ENCODE peak calls at places on chromosome 10, in seven cellular contexts. L is tibial nerve, W is fibroblast of lung, F is trophoblast cell, A is WERI-Rb-1, P is IMR-90, R is aorta. H is an unnamed sample. For H3K9me3 and H3K27me3, the result is how much of the 10 kb centered on the place peaks cover.

GRCh38 chr10:87845624-87846377 is 17.5 kb downstream of the KLLN start:
- DNase-seq in W (peak), F (peak), R (no peak), P (peak), A (no peak), L (no peak), H (no peak)

GRCh38 chr10:74177140-74177677 is 26.2 kb downstream of the ADK start:
- DNase-seq in W (peak), A (peak), P (peak), L (no peak), R (peak), F (peak), H (peak)

GRCh38 chr10:116831790-116832189 is 17.5 kb upstream of the ENO4 start:
- DNase-seq in R (no peak), W (no peak), L (no peak), F (no peak), A (no peak), P (no peak), H (no peak)

GRCh38 chr10:100713859-100714565 is 31.4 kb upstream of the PAX2 start:
- DNase-seq in A (no peak), R (no peak), W (no peak), P (no peak), L (no peak), F (no peak), H (no peak)

GRCh38 chr10:58618158-58618676 is 105.5 kb downstream of the BICC1 start:
- DNase-seq in A (no peak), L (no peak), P (no peak), W (no peak), F (no peak), R (no peak), H (no peak)

GRCh38 chr10:70607936-70608335 is 5.4 kb upstream of the PRF1 start:
- DNase-seq in P (no peak), W (no peak), L (no peak), F (no peak), R (no peak), A (no peak), H (no peak)

GRCh38 chr10:103896225-103896624 is 21.8 kb downstream of the STN1 start:
- DNase-seq in F (no peak), L (no peak), A (no peak), R (no peak), W (peak), P (peak), H (no peak)

GRCh38 chr10:32981760-32982159 is 23.7 kb upstream of the ITGB1 start:
- DNase-seq in W (peak), P (peak), L (no peak), F (peak), A (no peak), R (no peak), H (no peak)

GRCh38 chr10:76024460-76025123 is 593.2 kb downstream of the LRMDA start:
- DNase-seq in W (no peak), P (no peak), A (no peak), L (no peak), F (no peak), R (no peak), H (no peak)

GRCh38 chr10:108393111-108393510 is 1228.6 kb upstream of the SORCS1 start:
- DNase-seq in L (no peak), P (peak), W (peak), A (no peak), F (no peak), R (no peak), H (no peak)

GRCh38 chr10:33363112-33363511 is 28.6 kb upstream of the NRP1 start:
- DNase-seq in W (no peak), F (peak), P (peak), R (no peak), L (no peak), A (no peak), H (no peak)

GRCh38 chr10:125060851-125061556 is 99.4 kb downstream of the CTBP2 start:
- DNase-seq in A (peak), R (peak), L (peak), P (peak), W (peak), F (peak), H (peak)

GRCh38 chr10:34288634-34289033 is 526.5 kb downstream of the PARD3 start:
- DNase-seq in P (peak), A (no peak), L (no peak), W (peak), R (no peak), F (peak), H (no peak)

GRCh38 chr10:4246881-4247358 is 461.9 kb upstream of the KLF6 start:
- DNase-seq in P (peak), L (no peak), W (peak), R (no peak), A (no peak), F (no peak), H (no peak)

GRCh38 chr10:9102026-9102425 is 1047.5 kb downstream of the GATA3 start:
- DNase-seq in W (peak), L (no peak), F (peak), P (no peak), A (no peak), R (no peak), H (no peak)

GRCh38 chr10:5433182-5433581 is 20.8 kb downstream of the NET1 start:
- DNase-seq in A (no peak), L (no peak), F (no peak), W (no peak), R (no peak), P (no peak), H (no peak)

GRCh38 chr10:97099868-97100267 is 85.9 kb downstream of the SLIT1 start:
- DNase-seq in W (no peak), P (no peak), L (no peak), R (no peak), A (no peak), F (no peak), H (no peak)

GRCh38 chr10:97096327-97097153 is 89.2 kb downstream of the SLIT1 start:
- DNase-seq in L (no peak), A (no peak), F (no peak), W (no peak), R (no peak), P (no peak), H (peak)

GRCh38 chr10:97097154-97097490 is 88.6 kb downstream of the SLIT1 start:
- DNase-seq in L (no peak), F (no peak), A (no peak), R (no peak), P (no peak), W (no peak), H (no peak)

GRCh38 chr10:97099089-97099488 is 86.7 kb downstream of the SLIT1 start:
- DNase-seq in R (no peak), F (no peak), W (no peak), P (no peak), L (no peak), A (no peak), H (no peak)

DNA sequence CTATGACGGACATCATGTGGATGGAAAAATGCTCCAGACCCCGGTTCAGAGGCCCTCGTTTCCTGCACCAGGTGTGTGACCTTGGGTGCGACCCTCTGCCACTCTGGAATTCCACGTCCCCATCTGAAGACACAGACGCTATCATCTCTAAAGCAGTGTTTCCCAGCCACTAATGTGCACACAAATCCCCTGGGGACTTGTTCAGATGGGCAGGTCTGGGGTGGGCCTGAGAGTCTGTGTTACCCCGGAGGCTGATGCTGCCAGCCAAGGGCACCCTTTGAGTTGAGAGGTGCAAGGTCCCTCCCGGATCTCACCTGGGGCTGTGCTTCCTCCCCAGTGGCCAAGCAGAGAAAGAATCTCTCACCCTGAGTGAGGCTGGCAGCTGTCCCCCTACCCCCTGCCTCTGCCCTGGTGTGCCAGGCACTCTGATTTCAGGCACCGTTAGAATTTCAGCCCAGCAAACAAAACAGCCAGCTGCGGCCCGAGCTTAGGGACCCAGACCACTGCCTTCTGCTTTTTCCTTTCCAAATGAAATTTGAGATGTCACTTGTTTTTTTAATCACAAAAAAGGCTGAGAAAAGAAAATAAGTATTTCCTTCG is 90.0 kb downstream of the SLIT1 start:
- DNase-seq in L (no peak), A (no peak), F (no peak), W (no peak), R (no peak), P (no peak), H (peak)
- H3K4me3 ChIP-seq in L (no peak), A (no peak), F (no peak), W (no peak), R (no peak), P (no peak), H (no peak)

GRCh38 chr10:37619336-37619735 is 238.1 kb downstream of the ZNF248 start:
- DNase-seq in W (no peak), P (no peak), A (no peak), R (peak), F (no peak), L (no peak), H (no peak)

GRCh38 chr10:37623506-37623905 is 233.9 kb downstream of the ZNF248 start:
- DNase-seq in P (no peak), F (no peak), W (no peak), R (no peak), A (no peak), L (no peak), H (no peak)
- H3K9me3 ChIP-seq in P (under half), F (under half), W (under half), R (under half), A (under half), L (under half), H (under half)

GRCh38 chr10:132640326-132641125 is 102.9 kb downstream of the INPP5A start:
- DNase-seq in F (no peak), L (no peak), P (no peak), W (no peak), A (no peak), R (peak), H (no peak)
- H3K27me3 ChIP-seq in F (under half), L (under half), P (under half), W (under half), A (under half), R (under half), H (under half)

DNA sequence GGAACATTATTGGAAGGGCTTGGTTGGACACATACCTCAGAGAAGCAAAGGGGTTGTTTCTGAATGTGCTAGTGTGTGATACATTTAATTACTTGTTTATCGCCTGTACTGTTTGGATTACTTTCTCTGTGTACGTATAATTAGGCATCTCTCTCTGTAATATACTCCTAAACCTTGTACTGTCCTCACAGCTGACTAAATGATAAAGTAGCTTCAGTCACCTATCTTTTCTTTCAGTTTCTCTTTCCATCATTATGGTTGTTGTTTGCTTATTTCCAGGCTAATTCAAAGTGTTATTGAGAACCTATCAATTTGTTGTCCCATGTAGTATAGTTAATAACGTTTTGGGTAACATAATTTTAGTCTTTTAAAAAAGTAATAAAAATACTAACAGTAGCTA is 34.0 kb downstream of the MXI1 start:
- DNase-seq in F (no peak), A (no peak), P (no peak), L (no peak), R (no peak), W (no peak), H (no peak)
- H3K4me3 ChIP-seq in F (no peak), A (no peak), P (no peak), L (no peak), R (no peak), W (no peak), H (no peak)

GRCh38 chr10:18700555-18700850 is 41.3 kb downstream of the ARL5B start:
- DNase-seq in R (no peak), A (no peak), L (no peak), W (no peak), P (no peak), F (no peak), H (no peak)
- H3K9me3 ChIP-seq in R (under half), A (under half), L (under half), W (under half), P (under half), F (under half), H (under half)

DNA sequence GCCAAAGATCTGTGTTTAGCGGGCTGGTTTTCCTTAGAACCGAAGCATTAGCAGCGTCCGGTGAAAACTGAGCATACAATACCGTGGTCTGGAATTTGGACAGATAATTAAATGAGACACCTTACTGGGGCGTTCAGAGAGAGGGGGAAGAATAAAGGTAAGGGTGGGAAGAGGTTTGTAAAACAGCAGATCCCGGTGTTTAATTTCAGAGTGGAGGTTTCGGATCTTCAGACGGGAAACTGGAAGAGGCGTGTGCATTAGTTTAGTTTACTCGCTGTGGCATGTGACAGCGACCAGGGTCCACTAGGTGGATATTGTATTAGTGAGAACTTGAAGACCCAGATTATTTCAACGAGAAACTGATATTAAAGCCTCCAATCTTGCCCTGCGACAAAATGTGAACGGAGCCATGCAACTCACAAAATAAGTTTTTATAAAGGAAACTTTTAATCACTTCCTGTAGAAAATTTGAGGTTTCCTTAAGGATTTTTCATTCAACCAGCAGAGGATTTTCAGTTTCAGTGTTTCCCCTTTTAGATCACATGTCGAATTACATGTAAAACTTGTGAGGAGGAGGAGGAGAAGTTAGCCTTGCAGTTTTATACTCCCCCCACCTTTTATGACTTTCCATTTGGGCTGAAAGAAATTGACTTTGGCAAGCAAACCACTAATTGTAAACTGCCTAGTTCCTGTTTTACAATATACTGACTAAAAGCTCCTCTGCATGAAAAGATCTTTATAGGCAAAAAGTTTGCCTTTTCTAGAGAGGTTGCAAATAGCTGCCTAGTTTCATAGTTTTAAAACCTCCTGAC is 2.8 kb downstream of the BAMBI start:
- DNase-seq in W (no peak), A (no peak), R (no peak), P (no peak), F (peak), L (no peak), H (peak)
- H3K27me3 ChIP-seq in W (under half), A (under half), R (under half), P (under half), F (under half), L (under half), H (under half)